ENCODE peak calls at places on chromosome 14, in ten cellular contexts. Y is natural killer cell; J is mesothelial cell of epicardium; N is AG09319; F is effector CD4-positive, alpha-beta T cell; B is activated T-cell treated with anti-CD3 and anti-CD28 coated beads, Interleukin-2, amount 50 U/mL, for 72 hours; X is lower leg skin; O is activated CD4-positive, alpha-beta memory T cell treated with anti-CD3 and anti-CD28 coated beads, Interleukin-2, amount 10 ng/mL, durations not matched to agents 7 days and 5 days; W is MM.1S; D is ecto neural progenitor cell. V is an unnamed sample.

GRCh38 chr14:82911930-82912329 is 1378.3 kb upstream of the SEL1L start:
- DNase-seq in N (no peak), W (no peak), D (no peak), Y (no peak), J (no peak), F (no peak), X (no peak), B (no peak), O (no peak), V (no peak)

GRCh38 chr14:102579696-102580551 is 12.5 kb upstream of the RCOR1 start:
- DNase-seq in B (no peak), F (no peak), D (no peak), X (no peak), N (no peak), W (no peak), O (no peak), Y (no peak), J (no peak), V (no peak)

GRCh38 chr14:100155049-100155621 is 4.3 kb downstream of the DEGS2 start:
- DNase-seq in W (peak; percentile 6), N (no peak), B (peak; percentile 48), Y (no peak), F (no peak), J (no peak), O (peak; percentile 44), D (peak; percentile 81), X (no peak), V (no peak)

GRCh38 chr14:75835156-75836141 is 146.3 kb downstream of the TGFB3 start:
- DNase-seq in B (no peak), X (no peak), F (no peak), O (no peak), D (no peak), W (no peak), N (no peak), J (no peak), Y (no peak), V (no peak)

GRCh38 chr14:31051023-31051422 is 24.8 kb upstream of the STRN3 start:
- DNase-seq in O (no peak), Y (no peak), D (no peak), N (no peak), W (no peak), J (no peak), B (no peak), F (no peak), X (no peak), V (no peak)

GRCh38 chr14:72892879-72893635 is 844 bp downstream of the DPF3 start:
- DNase-seq in F (peak; percentile 15), X (no peak), J (no peak), D (peak; percentile 70), O (peak; percentile 43), B (peak; percentile 42), W (peak; percentile 15), Y (peak; percentile 25), N (no peak), V (peak; percentile 52)

GRCh38 chr14:68148276-68148675 is 328.7 kb downstream of the RAD51B start:
- DNase-seq in B (peak; percentile 19), D (no peak), J (no peak), O (no peak), F (no peak), X (no peak), W (no peak), Y (no peak), N (no peak), V (no peak)

GRCh38 chr14:99654235-99655000 is 9.5 kb downstream of the HHIPL1 start:
- DNase-seq in O (no peak), B (no peak), D (no peak), N (peak; percentile 63), F (no peak), X (no peak), W (peak; percentile 31), J (no peak), Y (no peak), V (no peak)

GRCh38 chr14:105006831-105007592 is 13.9 kb downstream of the CDCA4 start:
- DNase-seq in D (no peak), J (no peak), W (no peak), F (no peak), X (no peak), N (no peak), Y (no peak), O (no peak), B (no peak), V (no peak)

GRCh38 chr14:24013654-24014514 is 25.2 kb downstream of the DHRS4L2 start:
- DNase-seq in Y (peak; percentile 25), X (no peak), J (no peak), O (peak; percentile 54), B (peak; percentile 50), N (peak; percentile 34), W (peak; percentile 50), F (peak; percentile 51), D (peak; percentile 56), V (peak; percentile 79)

GRCh38 chr14:21041676-21042433 is at the start of gene RNASE7:
- DNase-seq in X (peak; percentile 88), D (no peak), F (no peak), W (no peak), Y (no peak), B (no peak), J (no peak), N (no peak), O (no peak), V (no peak)

GRCh38 chr14:50821471-50822464 is 9.2 kb downstream of the NIN start:
- DNase-seq in O (peak; percentile 78), D (no peak), F (peak; percentile 27), W (no peak), J (no peak), N (no peak), X (peak; percentile 87), B (peak; percentile 63), Y (peak; percentile 67), V (peak; percentile 28)

GRCh38 chr14:28576523-28576922 is 190.1 kb upstream of the FOXG1 start:
- DNase-seq in J (no peak), W (no peak), O (no peak), Y (no peak), D (no peak), B (no peak), X (no peak), F (no peak), N (no peak), V (no peak)

GRCh38 chr14:75294649-75295033 is 16.0 kb downstream of the FOS start:
- DNase-seq in N (no peak), B (no peak), J (no peak), O (no peak), D (no peak), W (no peak), F (no peak), X (no peak), Y (no peak), V (no peak)

GRCh38 chr14:32252030-32252670 is 49.1 kb upstream of the RNU6-8 start:
- DNase-seq in Y (no peak), J (no peak), B (peak; percentile 43), O (peak; percentile 44), F (peak; percentile 34), D (peak; percentile 53), X (no peak), N (peak; percentile 42), W (peak; percentile 42), V (peak; percentile 61)

GRCh38 chr14:24151404-24152080 is 4.2 kb downstream of the RNF31 start:
- DNase-seq in D (no peak), W (no peak), N (no peak), B (no peak), X (no peak), Y (no peak), F (no peak), O (no peak), J (no peak), V (no peak)

GRCh38 chr14:98953544-98954346 is 318.3 kb downstream of the BCL11B start:
- DNase-seq in F (no peak), Y (no peak), O (no peak), B (no peak), X (peak; percentile 97), W (no peak), J (no peak), N (peak; percentile 28), D (peak; percentile 29), V (no peak)

GRCh38 chr14:64979336-64980074 is 7.2 kb upstream of the FNTB start:
- DNase-seq in W (no peak), J (no peak), F (no peak), O (no peak), D (no peak), X (peak; percentile 50), N (no peak), B (no peak), Y (no peak), V (no peak)